ENCODE peak calls at places on chromosomes 2 and 18, in eight cellular contexts. M is putamen; E is HT-29; I is activated T-cell treated with anti-CD3 and anti-CD28 coated beads for 24 hours; L is activated naive CD4-positive, alpha-beta T cell; P is T47D; W is amygdala; R is NCI-H2081 treated with DMSO at 0.1 percent for 48 hours. B is an unnamed sample.

GRCh38 chr18:46297124-46297523 is 192.9 kb downstream of the HAUS1 start:
- DNase-seq in E (no peak), I (no peak), R (no peak), P (no peak), M (no peak), W (no peak), L (no peak), B (no peak)

GRCh38 chr2:200509608-200510433 is at the start of gene KCTD18:
- DNase-seq in L (peak), I (peak), M (peak), P (peak), R (no peak), W (peak), E (peak), B (peak)

GRCh38 chr2:48519608-48520007 is 10.3 kb upstream of the STON1 start:
- DNase-seq in R (no peak), L (no peak), M (no peak), P (no peak), W (no peak), E (no peak), I (no peak), B (no peak)

GRCh38 chr2:219001577-219002394 is 8.6 kb upstream of the CRYBA2 start:
- DNase-seq in E (peak), R (peak), W (no peak), P (peak), I (no peak), L (no peak), M (no peak), B (peak)

GRCh38 chr2:157984866-157985265 is 108.7 kb upstream of the ACVR1 start:
- DNase-seq in L (no peak), P (no peak), W (no peak), R (no peak), I (no peak), E (no peak), M (no peak), B (no peak)

GRCh38 chr2:86331391-86331790 is 6.0 kb downstream of the REEP1 start:
- DNase-seq in L (no peak), I (no peak), E (no peak), W (no peak), P (no peak), M (no peak), R (no peak), B (no peak)

GRCh38 chr2:99662761-99663341 is 173.0 kb upstream of the REV1 start:
- DNase-seq in R (no peak), I (no peak), W (peak), P (no peak), E (no peak), L (no peak), M (peak), B (no peak)

GRCh38 chr2:98508690-98509054 is 64.0 kb downstream of the INPP4A start:
- DNase-seq in R (no peak), M (no peak), L (no peak), E (no peak), I (peak), W (no peak), P (no peak), B (no peak)

B was measured in progenitor cell of endocrine pancreas.